ENCODE peak calls at places on chromosomes 13 and 19, in nine cellular contexts. T, H, J, P, G, M, R, Z and O are unnamed samples.

GRCh38 chr19:56301886-56302620 is 12.6 kb downstream of the ZSCAN5A start:
- DNase-seq in Z (no peak), P (no peak), M (no peak), G (no peak), R (no peak), H (no peak), T (no peak), J (no peak), O (no peak)

GRCh38 chr19:44050740-44051653 is 839 bp upstream of the ZNF223 start:
- DNase-seq in H (peak; percentile 24), M (peak; percentile 66), G (peak; percentile 53), Z (no peak), J (peak; percentile 0), P (peak; percentile 43), T (no peak), R (no peak), O (no peak)

GRCh38 chr13:96671073-96671472 is 323.2 kb downstream of the OXGR1 start:
- DNase-seq in P (no peak), H (no peak), T (no peak), M (no peak), Z (no peak), J (peak; percentile 8), G (no peak), R (no peak), O (no peak)

GRCh38 chr13:99027260-99027659 is 49.4 kb upstream of the DOCK9 start:
- DNase-seq in P (no peak), M (no peak), H (no peak), Z (no peak), R (no peak), T (no peak), G (no peak), J (no peak), O (no peak)

GRCh38 chr13:98517576-98518310 is 59.2 kb downstream of the STK24 start:
- DNase-seq in M (no peak), H (no peak), T (no peak), R (no peak), G (no peak), J (no peak), Z (no peak), P (no peak), O (no peak)

GRCh38 chr13:40666905-40667621 is 622 bp upstream of the FOXO1 start:
- DNase-seq in P (peak; percentile 51), H (peak; percentile 59), G (peak; percentile 11), T (peak; percentile 58), Z (no peak), M (peak; percentile 72), J (no peak), R (no peak), O (peak; percentile 54)

GRCh38 chr19:3034845-3035541 is 5.9 kb upstream of the TLE2 start:
- DNase-seq in Z (no peak), T (peak; percentile 62), P (no peak), H (no peak), R (no peak), M (peak; percentile 69), J (peak; percentile 61), G (no peak), O (no peak)

GRCh38 chr13:77860621-77861020 is 58.0 kb downstream of the EDNRB start:
- DNase-seq in P (no peak), J (peak; percentile 69), Z (no peak), T (no peak), M (no peak), R (no peak), G (no peak), H (no peak), O (no peak)

GRCh38 chr19:3094638-3095374 is 644 bp downstream of the GNA11 start:
- DNase-seq in M (no peak), H (no peak), Z (peak; percentile 57), G (peak; percentile 4), R (no peak), J (peak; percentile 28), T (peak; percentile 72), P (no peak), O (no peak)

GRCh38 chr19:42394751-42395150 is 4.7 kb upstream of the CNFN start:
- DNase-seq in R (no peak), P (no peak), J (no peak), G (no peak), T (no peak), Z (no peak), H (no peak), M (no peak), O (no peak)

DNA sequence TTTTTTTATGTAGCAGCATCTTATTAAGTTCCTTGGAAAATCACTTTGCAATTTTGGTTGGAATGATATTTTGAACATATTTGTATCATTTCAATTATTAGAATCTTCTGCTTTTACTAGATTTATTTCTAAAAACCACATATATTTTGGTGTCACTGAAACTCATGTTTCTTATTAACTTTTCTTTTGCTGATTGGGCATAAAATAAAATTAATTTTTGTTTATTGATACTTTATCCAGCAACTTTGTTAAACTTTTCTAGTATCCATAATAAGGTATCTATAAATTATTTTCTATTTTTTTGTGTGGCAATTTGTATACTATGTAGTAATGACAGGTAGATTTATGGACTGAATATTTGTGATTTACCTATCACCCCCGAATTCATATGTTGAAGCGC is 556.4 kb upstream of the ATXN8OS start:
- DNase-seq in M (no peak), R (no peak), P (no peak), T (no peak), G (no peak), J (no peak), Z (no peak), H (no peak), O (no peak)
- TF ChIP-seq CTCF in M (no peak), R (no peak), P (no peak), T (no peak), G (no peak), J (no peak), Z (no peak), H (no peak), O (no peak)

GRCh38 chr19:18781885-18782527 is 9.1 kb downstream of the COMP start:
- DNase-seq in P (no peak), H (no peak), T (no peak), J (no peak), Z (no peak), G (no peak), R (no peak), M (no peak), O (no peak)

GRCh38 chr19:18778826-18779354 is 12.2 kb downstream of the COMP start:
- DNase-seq in M (no peak), J (no peak), T (no peak), R (no peak), P (no peak), G (no peak), H (no peak), Z (no peak), O (no peak)

GRCh38 chr19:18781047-18781600 is 10.0 kb downstream of the COMP start:
- DNase-seq in P (no peak), T (no peak), G (no peak), R (no peak), J (no peak), H (no peak), M (no peak), Z (no peak), O (no peak)

GRCh38 chr19:18780081-18780480 is 11.0 kb downstream of the COMP start:
- DNase-seq in Z (no peak), G (no peak), M (no peak), T (no peak), H (no peak), R (no peak), P (no peak), J (no peak), O (no peak)

GRCh38 chr19:18780631-18781030 is 10.5 kb downstream of the COMP start:
- DNase-seq in G (no peak), J (no peak), R (peak; percentile 47), Z (no peak), H (no peak), T (peak; percentile 40), P (no peak), M (no peak), O (no peak)
- TF ChIP-seq CTCF in G (no peak), J (no peak), R (no peak), Z (peak; percentile 37), H (no peak), T (peak; percentile 65), P (no peak), M (no peak), O (no peak)

GRCh38 chr13:59478908-59479307 is 684.8 kb downstream of the DIAPH3 start:
- DNase-seq in H (no peak), J (no peak), T (no peak), Z (no peak), P (no peak), M (no peak), R (no peak), G (no peak), O (no peak)

GRCh38 chr13:59475911-59476310 is 687.8 kb downstream of the DIAPH3 start:
- DNase-seq in J (no peak), M (no peak), G (no peak), Z (no peak), H (no peak), R (no peak), T (no peak), P (no peak), O (no peak)

GRCh38 chr13:59479629-59480028 is 684.1 kb downstream of the DIAPH3 start:
- DNase-seq in J (no peak), T (no peak), Z (no peak), M (no peak), G (no peak), R (no peak), H (peak; percentile 46), P (no peak), O (no peak)

GRCh38 chr13:59476376-59476775 is 687.4 kb downstream of the DIAPH3 start:
- DNase-seq in R (no peak), J (no peak), G (no peak), M (no peak), T (no peak), Z (no peak), H (no peak), P (no peak), O (no peak)

GRCh38 chr13:59477011-59477410 is 686.7 kb downstream of the DIAPH3 start:
- DNase-seq in P (no peak), R (no peak), J (no peak), M (no peak), H (peak; percentile 32), T (peak; percentile 5), G (no peak), Z (no peak), O (no peak)
- TF ChIP-seq CTCF in P (no peak), R (no peak), J (peak; percentile 32), M (no peak), H (peak; percentile 14), T (peak; percentile 71), G (no peak), Z (peak; percentile 52), O (no peak)

GRCh38 chr13:111555906-111556305 is 235.5 kb downstream of the TEX29 start:
- DNase-seq in M (no peak), G (no peak), T (no peak), Z (no peak), H (no peak), J (no peak), P (no peak), R (no peak), O (no peak)

GRCh38 chr13:111552891-111553637 is 232.6 kb downstream of the TEX29 start:
- DNase-seq in G (no peak), H (no peak), P (no peak), T (no peak), R (no peak), J (no peak), Z (no peak), M (no peak), O (no peak)

GRCh38 chr13:111556496-111556895 is 236.1 kb downstream of the TEX29 start:
- DNase-seq in R (no peak), T (no peak), P (no peak), Z (no peak), H (no peak), J (no peak), M (no peak), G (no peak), O (no peak)

GRCh38 chr13:111555268-111555633 is 234.8 kb downstream of the TEX29 start:
- DNase-seq in J (no peak), R (no peak), H (no peak), P (no peak), Z (no peak), M (no peak), G (no peak), T (no peak), O (no peak)

GRCh38 chr13:111554539-111555267 is 234.3 kb downstream of the TEX29 start:
- DNase-seq in T (no peak), P (no peak), G (no peak), M (no peak), Z (no peak), J (no peak), R (no peak), H (no peak), O (no peak)
- TF ChIP-seq CTCF in T (no peak), P (no peak), G (no peak), M (no peak), Z (no peak), J (no peak), R (no peak), H (no peak), O (no peak)